ENCODE peak calls at places on chromosomes 11 and 22, in nine cellular contexts. R is body of pancreas, E is HCT116, N is suprapubic skin, T is uterus, X is heart left ventricle, L is IMR-90, U is thyroid gland, C is A549. D is an unnamed sample.
A peak's percentile ranks its signal among the peaks of the same experiment; 100 is the strongest.

GRCh38 chr11:61890536-61891330 is 612 bp downstream of the FADS3 start:
- DNase-seq in R (peak; percentile 55), E (no peak), N (no peak), T (peak; percentile 60), X (peak; percentile 49), L (peak; percentile 82), U (peak; percentile 35), C (peak; percentile 50), D (peak; percentile 36)

GRCh38 chr11:2891901-2892214 is 6.3 kb upstream of the CDKN1C start:
- DNase-seq in R (peak; percentile 83), E (no peak), N (no peak), T (peak; percentile 75), X (peak; percentile 60), L (peak; percentile 30), U (peak; percentile 57), C (no peak), D (no peak)

GRCh38 chr11:104792861-104793260 is 105.4 kb downstream of the CASP12 start:
- DNase-seq in R (no peak), E (no peak), N (no peak), T (no peak), X (no peak), L (no peak), U (no peak), C (no peak), D (no peak)

GRCh38 chr22:40487663-40488249 is 117.4 kb downstream of the SGSM3 start:
- DNase-seq in R (no peak), E (no peak), N (no peak), T (no peak), X (no peak), L (peak; percentile 47), U (no peak), C (peak; percentile 28), D (no peak)

GRCh38 chr11:63667993-63668392 is 3.2 kb downstream of the ATL3 start:
- DNase-seq in R (no peak), E (peak; percentile 68), N (no peak), T (no peak), X (no peak), L (peak; percentile 97), U (no peak), C (peak; percentile 60), D (peak; percentile 29)

GRCh38 chr22:35538801-35539321 is 1.8 kb upstream of the RASD2 start:
- DNase-seq in R (peak; percentile 46), E (peak; percentile 33), N (no peak), T (no peak), X (no peak), L (no peak), U (peak; percentile 48), C (peak; percentile 42), D (no peak)

GRCh38 chr11:1705121-1706052 is 8.4 kb downstream of the KRTAP5-6 start:
- DNase-seq in R (no peak), E (no peak), N (peak; percentile 60), T (no peak), X (no peak), L (no peak), U (no peak), C (no peak), D (peak; percentile 70)

GRCh38 chr11:104320091-104320490 is 156.1 kb upstream of the PDGFD start:
- DNase-seq in R (no peak), E (no peak), N (no peak), T (no peak), X (no peak), L (peak; percentile 63), U (no peak), C (no peak), D (no peak)

GRCh38 chr22:37544955-37545702 is 15.2 kb upstream of the CDC42EP1 start:
- DNase-seq in R (peak; percentile 92), E (no peak), N (no peak), T (peak; percentile 78), X (peak; percentile 73), L (peak; percentile 58), U (peak; percentile 50), C (peak; percentile 62), D (no peak)

GRCh38 chr22:37549704-37550059 is 10.6 kb upstream of the CDC42EP1 start:
- DNase-seq in R (peak; percentile 93), E (no peak), N (no peak), T (peak; percentile 69), X (no peak), L (peak; percentile 50), U (peak; percentile 89), C (no peak), D (no peak)

GRCh38 chr22:37545703-37546435 is 14.4 kb upstream of the CDC42EP1 start:
- DNase-seq in R (peak; percentile 80), E (no peak), N (peak; percentile 95), T (peak; percentile 97), X (peak; percentile 96), L (peak; percentile 90), U (peak; percentile 86), C (peak; percentile 79), D (peak; percentile 98)

GRCh38 chr22:37547249-37547741 is 13.0 kb upstream of the CDC42EP1 start:
- DNase-seq in R (no peak), E (no peak), N (no peak), T (no peak), X (no peak), L (no peak), U (no peak), C (no peak), D (no peak)

DNA sequence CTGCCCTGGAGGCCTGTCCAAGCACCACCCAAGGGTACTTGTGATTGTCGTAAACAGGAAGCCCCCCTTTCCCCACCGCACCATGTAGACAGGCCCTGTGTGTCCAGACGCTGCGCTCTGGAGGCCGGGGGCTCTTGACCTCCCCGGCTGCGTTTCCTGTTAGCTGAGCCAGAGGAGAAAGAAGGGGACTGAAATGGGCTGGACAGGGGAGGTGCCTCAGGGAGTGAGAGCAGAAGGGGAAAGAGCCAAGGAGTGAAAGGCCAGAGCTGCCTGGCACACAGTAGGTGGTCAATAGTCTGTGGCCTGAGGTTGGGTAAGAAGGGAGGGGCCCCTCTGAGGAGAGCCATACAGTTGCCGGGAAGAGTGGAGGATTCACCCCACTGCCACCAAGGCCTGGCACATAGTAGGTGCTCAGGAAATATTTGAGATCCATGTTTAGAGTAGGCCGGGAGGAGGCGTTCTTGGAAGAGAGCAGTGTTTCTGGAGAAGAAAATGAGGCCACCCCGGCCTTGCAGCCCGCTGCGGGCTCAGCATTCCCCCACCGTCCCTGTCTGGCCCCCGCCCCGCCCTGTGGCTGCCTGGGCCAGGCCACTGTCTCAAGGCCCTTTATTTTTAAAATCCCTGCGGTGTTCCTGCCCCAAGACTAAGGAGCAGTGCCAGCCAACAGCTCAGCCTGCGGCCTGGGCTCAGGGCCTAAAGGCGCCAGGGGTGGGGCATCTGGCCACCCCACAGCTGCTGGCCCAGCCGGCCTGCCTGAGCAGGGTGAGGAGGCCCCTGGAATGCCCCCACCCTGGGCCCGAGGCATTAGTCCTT is 13.6 kb upstream of the CDC42EP1 start:
- DNase-seq in R (peak; percentile 90), E (no peak), N (no peak), T (peak; percentile 74), X (peak; percentile 87), L (peak; percentile 68), U (peak; percentile 75), C (no peak), D (no peak)
- H3K4me3 ChIP-seq in R (no peak overlapping the region), E (peak overlapping the region; percentile 59), N (peak overlapping the region; percentile 40), T (no peak overlapping the region), X (no peak overlapping the region), L (no peak overlapping the region), U (no peak overlapping the region), C (no peak overlapping the region), D (no peak overlapping the region)

DNA sequence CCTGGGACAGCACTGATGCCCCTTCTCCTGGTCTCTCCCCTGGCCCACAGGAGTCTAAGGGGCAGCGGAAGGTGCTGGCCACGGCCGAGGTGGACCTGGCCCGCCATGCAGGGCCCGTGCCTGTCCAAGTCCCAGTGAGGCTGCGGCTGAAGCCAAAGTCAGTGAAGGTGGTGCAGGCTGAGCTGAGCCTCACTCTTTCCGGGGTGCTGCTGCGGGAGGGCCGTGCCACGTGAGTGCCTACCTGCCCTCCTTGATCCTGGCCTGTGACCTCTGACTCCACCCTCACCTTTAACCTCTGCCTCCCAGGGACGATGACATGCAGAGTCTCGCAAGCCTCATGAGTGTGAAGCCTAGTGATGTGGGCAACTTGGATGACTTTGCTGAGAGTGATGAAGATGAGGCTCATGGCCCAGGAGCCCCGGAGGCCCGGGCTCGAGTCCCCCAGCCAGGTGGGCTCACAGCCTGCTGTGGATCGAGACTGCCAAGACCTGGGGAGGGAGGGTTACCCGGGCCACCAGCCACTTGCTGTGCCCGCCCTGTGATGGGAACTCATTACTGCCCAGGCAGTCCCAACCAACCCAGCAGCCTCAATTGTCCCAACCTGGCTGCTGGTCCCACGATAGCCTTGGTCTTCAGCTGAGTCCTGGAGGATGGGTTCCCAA is 4.3 kb downstream of the EHBP1L1 start:
- DNase-seq in R (no peak), E (no peak), N (no peak), T (no peak), X (no peak), L (no peak), U (no peak), C (no peak), D (no peak)
- TF ChIP-seq POLR2A in R (no peak), E (no peak), N (no peak), T (no peak), X (no peak), L (no peak), U (no peak), C (no peak), D (no peak)

GRCh38 chr22:50698546-50698945 is 25.9 kb downstream of the SHANK3 start:
- DNase-seq in R (peak; percentile 3), E (no peak), N (peak; percentile 76), T (no peak), X (no peak), L (no peak), U (no peak), C (no peak), D (peak; percentile 78)

GRCh38 chr22:50699001-50699753 is 26.6 kb downstream of the SHANK3 start:
- DNase-seq in R (peak; percentile 5), E (no peak), N (peak; percentile 70), T (no peak), X (no peak), L (no peak), U (no peak), C (no peak), D (no peak)

GRCh38 chr22:50701076-50701419 is 28.4 kb downstream of the SHANK3 start:
- DNase-seq in R (peak; percentile 6), E (no peak), N (peak; percentile 72), T (no peak), X (no peak), L (no peak), U (no peak), C (no peak), D (no peak)

GRCh38 chr22:50700387-50701075 is 27.9 kb downstream of the SHANK3 start:
- DNase-seq in R (peak; percentile 4), E (no peak), N (peak; percentile 74), T (no peak), X (no peak), L (no peak), U (no peak), C (no peak), D (no peak)

DNA sequence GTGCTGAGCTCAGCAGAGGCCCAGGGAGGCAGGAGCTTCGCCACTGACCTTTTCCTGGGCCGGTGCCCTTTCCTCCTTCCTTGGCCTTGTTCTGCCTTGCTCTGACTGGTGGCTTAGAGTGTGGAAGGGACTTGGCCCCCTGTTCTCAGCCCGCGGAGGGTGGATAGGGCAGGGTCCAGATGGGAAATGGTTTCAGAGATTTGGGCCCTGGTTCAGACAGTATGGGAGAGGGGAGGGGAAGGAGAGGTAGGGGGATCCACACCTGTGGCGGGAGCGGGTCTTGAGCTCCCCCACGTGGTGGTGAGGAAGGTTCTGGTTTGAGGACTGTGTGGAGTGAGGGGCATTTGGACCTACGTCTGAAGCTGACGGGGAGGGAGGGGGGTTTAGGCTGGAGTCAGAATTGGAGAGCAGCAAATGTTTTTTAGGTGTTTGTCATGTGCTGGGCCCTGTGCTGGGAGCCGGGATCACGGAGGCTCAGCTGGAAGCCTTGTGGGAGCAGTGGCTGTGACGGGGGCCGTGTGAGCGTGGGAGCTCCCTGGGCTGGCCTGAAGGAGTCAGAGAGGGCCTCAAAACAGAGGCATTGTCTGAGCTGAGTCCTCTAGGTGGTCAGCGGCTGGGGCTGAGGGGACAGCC is 27.2 kb downstream of the SHANK3 start:
- DNase-seq in R (peak; percentile 10), E (no peak), N (peak; percentile 71), T (no peak), X (no peak), L (no peak), U (no peak), C (no peak), D (peak; percentile 84)
- TF ChIP-seq CTCF in R (peak; percentile 14), E (peak; percentile 5), N (no peak), T (no peak), X (peak; percentile 14), L (no peak), U (no peak), C (no peak), D (no peak)

DNA sequence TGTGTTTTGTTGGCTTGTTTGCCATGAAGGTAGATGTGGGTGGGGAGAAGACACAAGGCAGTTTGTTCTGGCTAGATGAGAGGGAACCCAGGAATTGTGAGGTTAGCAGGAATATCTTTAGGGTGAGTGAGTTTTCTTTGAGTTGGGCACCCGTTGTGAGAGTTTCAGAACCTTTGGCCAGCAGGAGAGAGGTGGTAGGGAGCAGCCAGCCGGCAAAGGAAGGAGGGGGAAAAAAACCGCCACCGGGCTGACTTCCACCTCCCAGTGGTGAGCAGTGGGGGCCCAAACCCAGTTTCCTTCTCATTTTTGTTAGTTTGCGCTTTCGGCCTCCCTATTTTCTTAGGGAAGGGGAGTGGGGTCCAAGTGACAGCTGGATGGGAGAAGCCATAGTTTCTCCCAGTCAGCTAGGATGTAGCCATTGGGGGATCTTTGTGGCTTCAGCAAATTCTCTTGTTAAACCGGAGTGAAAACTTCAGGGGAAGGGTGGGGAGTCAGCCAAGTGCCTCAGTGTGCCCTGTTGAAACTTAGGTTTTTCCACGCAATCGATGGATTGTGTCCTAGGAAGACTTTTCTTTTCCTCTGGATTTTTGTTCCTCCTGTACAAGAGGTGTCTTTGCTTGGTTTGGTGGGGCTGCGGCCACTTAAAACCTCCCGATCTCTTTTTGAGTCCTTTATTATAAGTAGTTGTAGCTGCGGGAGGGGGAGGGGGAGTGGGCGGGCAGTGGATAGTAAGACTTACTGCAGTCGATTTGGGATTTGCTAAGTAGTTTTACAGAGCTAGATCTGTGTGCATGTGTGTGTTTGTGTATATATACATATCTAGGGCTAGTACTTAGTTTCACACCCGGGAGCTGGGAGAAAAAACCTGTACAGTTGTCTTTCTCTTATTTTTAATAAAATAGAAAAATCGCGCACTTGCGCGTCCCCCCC is 1.1 kb upstream of the GCAT start:
- DNase-seq in R (peak; percentile 64), E (no peak), N (no peak), T (no peak), X (no peak), L (peak; percentile 52), U (peak; percentile 61), C (no peak), D (no peak)
- H3K4me3 ChIP-seq in R (peak overlapping the region; percentile 3), E (peak overlapping the region; percentile 95), N (peak overlapping the region; percentile 75), T (peak overlapping the region; percentile 43), X (peak overlapping the region; percentile 65), L (peak overlapping the region; percentile 56), U (peak overlapping the region; percentile 43), C (peak overlapping the region; percentile 69), D (peak overlapping the region; percentile 63)